ENCODE peak calls at places on chromosomes 2 and 18, in six cellular contexts. H is lower lobe of right lung; R is PC-3; A is CD8-positive, alpha-beta T cell; I is GM23338; G is Peyer's patch. D is an unnamed sample. For H3K27me3 and H3K4me1, the result is how much of the 10 kb centered on the place peaks cover.

GRCh38 chr18:11096411-11096810 is 53.0 kb downstream of the PIEZO2 start:
- DNase-seq in I (no peak), A (no peak), H (no peak), G (no peak), R (no peak), D (no peak)

GRCh38 chr2:174745142-174745541 is 19.1 kb downstream of the CHRNA1 start:
- DNase-seq in A (no peak), R (no peak), I (no peak), H (no peak), G (no peak), D (no peak)

GRCh38 chr2:240136671-240137292 is 677 bp upstream of the COPS9 start:
- DNase-seq in I (no peak), G (peak), R (no peak), A (peak), H (no peak), D (no peak)

GRCh38 chr18:48470484-48471180 is 61.4 kb upstream of the ZBTB7C start:
- DNase-seq in H (no peak), R (no peak), A (no peak), G (no peak), I (no peak), D (no peak)

GRCh38 chr2:94870392-94871225 is 621 bp upstream of the TEKT4 start:
- DNase-seq in R (peak), A (no peak), G (no peak), I (peak), H (peak), D (peak)

GRCh38 chr2:50529600-50530218 is 502.2 kb downstream of the NRXN1 start:
- DNase-seq in A (no peak), G (no peak), I (peak), R (peak), H (no peak), D (no peak)

GRCh38 chr2:227491391-227491790 is 19.4 kb downstream of the AGFG1 start:
- DNase-seq in A (no peak), H (no peak), G (no peak), I (no peak), R (no peak), D (no peak)

GRCh38 chr2:224190871-224191270 is 151.8 kb upstream of the SERPINE2 start:
- DNase-seq in G (no peak), H (no peak), R (peak), I (no peak), A (no peak), D (no peak)

GRCh38 chr2:237235383-237236095 is 149.8 kb downstream of the COPS8 start:
- DNase-seq in I (no peak), A (no peak), H (no peak), G (no peak), R (peak), D (peak)

GRCh38 chr18:50560681-50561629 is 1.1 kb downstream of the MAPK4 start:
- DNase-seq in I (peak), H (no peak), A (no peak), R (no peak), G (no peak), D (peak)

GRCh38 chr2:206218792-206219509 is 55.5 kb upstream of the ZDBF2 start:
- DNase-seq in I (no peak), R (no peak), A (no peak), H (no peak), G (no peak), D (no peak)

GRCh38 chr2:196601430-196602306 is 37.8 kb upstream of the CCDC150 start:
- DNase-seq in H (no peak), R (peak), G (no peak), I (peak), A (no peak), D (no peak)

GRCh38 chr2:29606105-29606871 is 315.1 kb downstream of the ALK start:
- DNase-seq in R (peak), H (no peak), I (no peak), G (no peak), A (no peak), D (no peak)

GRCh38 chr2:62641410-62641843 is 64.1 kb upstream of the EHBP1 start:
- DNase-seq in I (no peak), H (no peak), A (no peak), R (peak), G (no peak), D (no peak)

GRCh38 chr2:11140492-11140891 is 14.8 kb upstream of the SLC66A3 start:
- DNase-seq in R (peak), H (no peak), A (no peak), I (no peak), G (no peak), D (no peak)

GRCh38 chr2:95761556-95761955 is 169.8 kb downstream of the TRIM43 start:
- DNase-seq in I (no peak), G (no peak), H (no peak), A (no peak), R (no peak), D (no peak)

GRCh38 chr2:127796389-127796788 is 14.6 kb downstream of the WDR33 start:
- DNase-seq in A (no peak), I (no peak), G (no peak), H (no peak), R (no peak), D (no peak)

GRCh38 chr2:98917031-98917459 is 19.0 kb downstream of the CRACDL start:
- DNase-seq in A (no peak), G (no peak), I (no peak), R (peak), H (no peak), D (no peak)

GRCh38 chr18:24704921-24705620 is 244.6 kb downstream of the HRH4 start:
- DNase-seq in R (no peak), G (no peak), H (no peak), A (no peak), I (no peak), D (no peak)

GRCh38 chr18:3447035-3447894 is 2.7 kb upstream of the TGIF1 start:
- DNase-seq in A (no peak), H (peak), I (peak), R (peak), G (peak), D (peak)

GRCh38 chr2:231364961-231365810 is 30.3 kb upstream of the B3GNT7 start:
- DNase-seq in H (peak), I (no peak), G (no peak), R (peak), A (no peak), D (peak)

GRCh38 chr2:173030541-173031485 is 44.8 kb upstream of the MAP3K20 start:
- DNase-seq in R (no peak), H (no peak), G (no peak), I (no peak), A (no peak), D (no peak)

GRCh38 chr2:182642328-182642727 is 73.7 kb upstream of the DNAJC10 start:
- DNase-seq in G (peak), A (peak), I (peak), R (peak), H (peak), D (peak)

GRCh38 chr2:5696351-5696740 is 4.2 kb downstream of the SOX11 start:
- DNase-seq in I (peak), A (no peak), R (no peak), H (no peak), G (no peak), D (peak)

GRCh38 chr2:5694016-5694690 is 2.0 kb downstream of the SOX11 start:
- DNase-seq in G (no peak), I (peak), H (no peak), R (no peak), A (no peak), D (no peak)

GRCh38 chr2:5696741-5697521 is 4.7 kb downstream of the SOX11 start:
- DNase-seq in H (no peak), A (no peak), R (no peak), I (peak), G (no peak), D (no peak)

GRCh38 chr2:5697554-5697953 is 5.4 kb downstream of the SOX11 start:
- DNase-seq in I (no peak), R (no peak), A (no peak), G (no peak), H (no peak), D (no peak)

GRCh38 chr2:5695641-5696350 is 3.6 kb downstream of the SOX11 start:
- DNase-seq in H (no peak), G (no peak), A (no peak), R (no peak), I (peak), D (no peak)
- TF ChIP-seq CTCF in H (no peak), G (no peak), A (no peak), R (no peak), I (no peak), D (no peak)

GRCh38 chr2:120464448-120464931 is 118.6 kb downstream of the INHBB start:
- DNase-seq in H (peak), G (no peak), A (no peak), R (no peak), I (no peak), D (no peak)

GRCh38 chr2:120463527-120463926 is 117.6 kb downstream of the INHBB start:
- DNase-seq in A (no peak), I (no peak), H (peak), R (no peak), G (no peak), D (no peak)

GRCh38 chr2:120460511-120460910 is 114.6 kb downstream of the INHBB start:
- DNase-seq in I (no peak), R (no peak), G (no peak), A (no peak), H (peak), D (no peak)

GRCh38 chr2:120461092-120461491 is 115.2 kb downstream of the INHBB start:
- DNase-seq in R (no peak), H (peak), A (no peak), G (no peak), I (no peak), D (no peak)

DNA sequence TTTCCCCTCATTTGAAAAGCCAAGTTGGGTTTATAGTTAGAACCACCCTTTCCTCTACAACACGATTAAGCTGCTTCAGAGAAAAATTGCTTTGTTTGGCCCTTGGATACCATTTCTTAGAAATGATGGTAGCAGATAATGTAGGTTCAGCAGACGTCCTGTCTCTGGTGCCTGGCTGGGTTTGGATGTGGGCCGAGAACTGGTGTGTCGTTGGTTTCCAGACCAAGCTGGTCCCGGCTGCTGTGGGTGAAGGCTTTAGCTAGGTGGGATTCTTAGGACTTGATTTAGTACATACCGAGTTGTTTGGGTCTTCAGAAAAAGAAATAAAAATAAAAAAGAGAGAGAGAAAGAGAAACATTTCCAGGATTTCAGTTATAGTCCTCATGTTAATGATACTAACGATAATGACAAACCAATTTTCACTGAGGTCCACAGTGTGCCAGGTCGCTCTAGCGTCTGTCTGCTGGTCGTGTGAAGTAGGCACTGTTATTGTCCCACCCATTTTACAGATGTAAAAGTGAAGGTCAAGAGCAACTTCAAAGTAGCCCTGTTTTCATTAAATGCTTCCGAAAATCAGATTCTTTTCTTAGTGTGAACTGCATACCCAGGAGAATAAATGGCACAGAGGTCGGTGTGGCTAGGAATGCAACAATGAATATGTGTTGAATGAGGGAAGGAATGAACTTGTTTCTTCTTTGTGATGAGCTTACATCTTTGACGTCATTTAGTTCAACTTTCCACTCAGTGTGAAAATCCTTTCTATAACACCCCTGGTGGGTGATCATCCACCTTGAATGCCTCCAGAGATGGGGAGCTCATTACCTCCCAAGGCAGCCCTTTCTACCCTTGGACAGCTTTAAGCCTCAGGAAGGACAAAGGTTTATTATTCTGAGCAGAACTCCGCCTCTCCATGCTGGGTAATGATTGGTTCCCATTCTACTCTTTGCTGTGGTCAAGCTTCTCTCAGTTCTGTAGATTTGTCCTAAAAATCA is 115.9 kb downstream of the INHBB start:
- DNase-seq in R (no peak), H (peak), I (no peak), G (no peak), A (no peak), D (no peak)
- H3K27me3 ChIP-seq in R (under half), H (under half), I (half or more), G (under half), A (under half), D (under half)

DNA sequence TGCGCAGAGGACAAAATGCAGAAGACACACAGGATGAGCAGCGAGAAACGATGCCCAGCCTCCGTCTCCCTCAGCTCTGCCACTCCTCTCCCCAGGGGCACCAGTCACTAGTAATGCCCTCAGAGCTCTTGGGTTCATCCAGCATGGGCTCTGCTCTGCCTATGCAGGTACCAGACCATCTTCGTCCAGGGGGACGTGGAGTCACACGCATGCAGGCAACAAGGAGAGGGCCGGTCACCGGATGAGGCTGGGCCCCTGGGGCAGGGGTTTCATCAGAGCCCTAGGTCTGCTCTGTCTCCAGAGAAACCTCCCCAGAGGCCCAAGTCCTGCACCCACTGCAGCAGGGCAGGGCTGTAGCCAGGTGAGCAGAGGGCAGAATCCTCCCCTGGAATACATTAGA is 23.9 kb downstream of the RAB31 start:
- DNase-seq in H (no peak), A (no peak), I (no peak), R (no peak), G (no peak), D (no peak)
- H3K4me1 ChIP-seq in H (under half), A (under half), I (under half), R (under half), G (under half), D (under half)

GRCh38 chr18:26103579-26103978 is 13.2 kb upstream of the SS18 start:
- DNase-seq in A (peak), G (no peak), R (peak), I (peak), H (no peak), D (no peak)
- TF ChIP-seq CTCF in A (peak), G (no peak), R (peak), I (peak), H (peak), D (no peak)

GRCh38 chr2:118145207-118145606 is 56.9 kb downstream of the INSIG2 start:
- DNase-seq in I (no peak), G (no peak), R (peak), A (no peak), H (no peak), D (no peak)
- H3K27me3 ChIP-seq in I (under half), G (under half), R (under half), A (under half), H (under half), D (under half)

DNA sequence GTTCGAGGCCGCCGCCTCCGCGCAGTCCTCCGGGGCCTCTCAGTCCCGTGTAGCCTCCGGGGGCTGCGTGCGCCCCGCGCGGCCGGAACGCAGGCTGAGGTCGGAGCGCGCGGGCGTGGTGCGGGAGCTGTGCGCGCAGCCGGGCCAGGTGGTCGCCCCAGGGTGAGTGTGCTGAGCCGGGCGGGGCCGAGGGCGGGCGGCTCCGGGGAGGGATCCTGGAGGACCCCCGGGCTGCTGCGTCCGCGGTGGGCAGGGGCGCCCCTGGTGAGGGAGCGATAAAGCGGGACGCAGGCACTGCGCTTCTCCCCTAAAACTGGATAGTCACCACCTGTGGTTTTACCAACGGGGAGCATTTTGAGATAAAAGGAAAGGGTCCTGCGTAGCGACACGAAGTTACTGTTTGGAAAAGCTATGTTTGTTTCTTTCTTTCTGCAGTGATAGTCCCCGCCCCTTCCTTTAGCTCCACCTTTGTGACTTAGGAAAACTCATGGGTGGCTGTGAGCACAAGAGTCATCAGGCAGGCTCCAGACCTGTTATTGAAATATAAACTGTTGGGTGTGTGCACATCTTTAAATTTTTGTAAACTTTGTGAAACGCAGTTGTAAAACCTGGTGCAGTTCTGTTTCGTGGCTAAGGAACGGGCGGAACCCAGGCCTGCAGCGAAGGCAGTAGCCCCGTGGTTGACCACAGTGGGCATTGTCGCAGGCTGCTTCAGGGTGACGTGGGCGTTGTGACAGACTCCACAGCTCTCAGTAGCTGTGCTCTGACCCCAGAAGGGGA is 687 bp downstream of the CTDP1 start:
- DNase-seq in G (no peak), I (peak), H (peak), R (peak), A (peak), D (peak)
- H3K4me1 ChIP-seq in G (under half), I (under half), H (under half), R (under half), A (half or more), D (under half)

DNA sequence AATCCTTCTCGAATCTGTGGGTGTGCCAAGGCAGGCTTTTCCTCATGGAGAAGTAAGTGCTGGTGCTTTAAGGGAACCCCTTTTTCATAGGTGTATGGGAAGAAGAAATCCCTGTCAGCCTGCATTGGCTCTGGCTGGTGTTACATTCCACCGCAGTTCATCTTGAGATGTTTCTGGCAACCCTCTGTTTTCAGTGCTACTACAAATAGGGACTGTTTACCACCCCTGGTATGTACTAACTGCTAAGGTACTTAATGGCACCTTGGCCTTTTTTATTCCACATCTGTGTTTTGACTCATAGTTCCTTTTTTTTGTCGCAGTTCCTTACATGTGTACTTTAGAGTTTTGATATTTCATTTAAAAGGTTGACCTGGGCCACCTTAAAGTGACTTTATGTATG is 248.5 kb downstream of the FHOD3 start:
- DNase-seq in I (no peak), H (no peak), G (no peak), A (no peak), R (no peak), D (no peak)
- TF ChIP-seq CTCF in I (no peak), H (no peak), G (no peak), A (no peak), R (no peak), D (no peak)